ENCODE peak calls at places on chromosomes 4 and X, in eight cellular contexts. X is cardiac muscle cell, T is GM12864, P is left ventricle myocardium inferior, A is nephron progenitor cell, Y is OCI-LY7, G is body of pancreas, V is ovary. Q is an unnamed sample.

GRCh38 chr4:87497141-87497540 is 32.0 kb downstream of the SPARCL1 start:
- DNase-seq in X (no peak), T (no peak), P (no peak), A (no peak), Y (peak), G (no peak), V (no peak), Q (no peak)

GRCh38 chr4:151715881-151716280 is 44.9 kb downstream of the GATB start:
- DNase-seq in X (no peak), T (no peak), P (no peak), A (no peak), Y (no peak), G (no peak), V (no peak), Q (no peak)

GRCh38 chr4:110198472-110199419 is at the start of gene ELOVL6:
- DNase-seq in X (peak), T (no peak), P (peak), A (peak), Y (peak), G (peak), V (peak), Q (peak)

GRCh38 chr4:174317531-174317930 is 33.8 kb downstream of the CEP44 start:
- DNase-seq in X (peak), T (no peak), P (no peak), A (no peak), Y (no peak), G (no peak), V (no peak), Q (no peak)

GRCh38 chr4:10655968-10656367 is 28.6 kb downstream of the CLNK start:
- DNase-seq in X (peak), T (no peak), P (no peak), A (no peak), Y (no peak), G (no peak), V (no peak), Q (no peak)

GRCh38 chr4:55385201-55385649 is 10.5 kb upstream of the TMEM165 start:
- DNase-seq in X (peak), T (no peak), P (no peak), A (no peak), Y (no peak), G (no peak), V (no peak), Q (no peak)

GRCh38 chrX:109839694-109840358 is 106.8 kb upstream of the ACSL4 start:
- DNase-seq in X (peak), T (no peak), P (peak), A (peak), Y (no peak), G (peak), V (no peak), Q (no peak)

GRCh38 chr4:16636304-16636703 is 262.1 kb downstream of the LDB2 start:
- DNase-seq in X (no peak), T (no peak), P (no peak), A (no peak), Y (no peak), G (no peak), V (no peak), Q (no peak)

GRCh38 chrX:76454456-76454927 is 27.0 kb downstream of the MAGEE1 start:
- DNase-seq in X (peak), T (peak), P (no peak), A (peak), Y (peak), G (peak), V (no peak), Q (no peak)
- TF ChIP-seq CTCF in X (peak), T (peak), P (peak), A (peak), Y (peak), G (peak), V (no peak), Q (peak)

DNA sequence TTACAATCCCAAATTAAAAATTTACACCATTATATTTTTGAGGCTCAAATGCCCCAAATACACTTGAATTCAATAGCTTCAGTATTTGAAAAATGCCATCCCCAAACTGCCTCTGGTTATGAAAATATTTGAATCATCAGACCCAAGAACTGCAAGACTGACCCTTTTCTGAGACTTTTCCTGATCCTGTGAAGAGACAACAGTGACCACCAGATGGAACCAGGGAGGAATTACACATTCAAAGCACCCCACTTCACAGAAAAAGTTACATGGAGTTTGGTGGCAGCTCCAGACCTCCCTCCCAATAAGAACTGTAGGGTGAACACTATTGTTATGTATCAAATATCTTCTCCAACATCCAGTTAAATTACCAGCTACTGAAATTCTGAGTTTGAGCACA is 44.0 kb upstream of the SCD5 start:
- DNase-seq in X (peak), T (no peak), P (no peak), A (no peak), Y (peak), G (no peak), V (no peak), Q (no peak)
- TF ChIP-seq CTCF in X (peak), T (peak), P (peak), A (peak), Y (peak), G (no peak), V (no peak), Q (peak)

DNA sequence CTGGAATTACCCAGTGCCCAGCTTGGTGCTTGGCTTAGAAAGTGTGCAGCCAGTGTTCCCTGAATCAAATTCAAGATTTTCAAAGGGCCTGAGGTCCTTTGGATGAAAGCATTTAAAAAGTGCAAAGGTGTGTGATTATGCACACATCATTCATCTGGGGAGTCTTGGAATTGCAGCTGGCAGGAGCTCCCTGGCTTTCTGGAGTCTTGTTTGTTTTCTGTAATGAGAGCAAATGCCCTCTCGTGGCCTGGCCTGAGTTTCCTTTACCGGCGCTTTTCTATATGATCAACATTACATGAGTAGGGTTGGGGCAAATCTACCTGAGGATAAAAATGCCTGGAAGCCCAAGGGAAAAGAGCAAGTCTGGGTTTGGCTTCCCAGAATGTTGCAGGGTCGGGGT is 24.6 kb upstream of the SORCS2 start:
- DNase-seq in X (no peak), T (no peak), P (no peak), A (no peak), Y (no peak), G (no peak), V (peak), Q (no peak)
- TF ChIP-seq CTCF in X (no peak), T (no peak), P (no peak), A (no peak), Y (no peak), G (no peak), V (no peak), Q (no peak)

GRCh38 chrX:145393702-145394235 is 146.5 kb downstream of the SPANXN1 start:
- DNase-seq in X (no peak), T (no peak), P (no peak), A (no peak), Y (peak), G (no peak), V (no peak), Q (peak)
- TF ChIP-seq CTCF in X (no peak), T (peak), P (no peak), A (peak), Y (peak), G (no peak), V (no peak), Q (peak)